ENCODE peak calls at places on chromosome 15, in seven cellular contexts. One of them, this sample, is unnamed.
A peak's percentile ranks its signal among the peaks of the same experiment; 100 is the strongest.

GRCh38 chr15:84654689-84655453 is 788 bp upstream of the WDR73 start:
- DNase-seq in AG08396: peak; percentile 73
- DNase-seq in endothelial cell of umbilical vein: peak; percentile 91
- DNase-seq in aorta: peak; percentile 89
- DNase-seq in AG08395: peak; percentile 68
- DNase-seq in cardiac fibroblast: peak; percentile 82
- DNase-seq in activated T-cell treated with anti-CD3 and anti-CD28 coated beads for 24 hours: peak; percentile 70
- DNase-seq in this sample: no peak

GRCh38 chr15:53072077-53072476 is 281.9 kb upstream of the ONECUT1 start:
- DNase-seq in AG08396: peak; percentile 8
- DNase-seq in cardiac fibroblast: peak; percentile 74
- DNase-seq in endothelial cell of umbilical vein: peak; percentile 2
- DNase-seq in aorta: no peak
- DNase-seq in activated T-cell treated with anti-CD3 and anti-CD28 coated beads for 24 hours: no peak
- DNase-seq in AG08395: no peak
- DNase-seq in this sample: no peak

GRCh38 chr15:39360417-39360816 is 220.5 kb upstream of the THBS1 start:
- DNase-seq in aorta: no peak
- DNase-seq in AG08396: no peak
- DNase-seq in cardiac fibroblast: peak; percentile 58
- DNase-seq in endothelial cell of umbilical vein: peak; percentile 78
- DNase-seq in AG08395: no peak
- DNase-seq in activated T-cell treated with anti-CD3 and anti-CD28 coated beads for 24 hours: no peak
- DNase-seq in this sample: no peak

GRCh38 chr15:63015618-63016017 is 26.9 kb upstream of the TPM1 start:
- DNase-seq in AG08395: peak; percentile 83
- DNase-seq in cardiac fibroblast: peak; percentile 84
- DNase-seq in activated T-cell treated with anti-CD3 and anti-CD28 coated beads for 24 hours: no peak
- DNase-seq in endothelial cell of umbilical vein: peak; percentile 70
- DNase-seq in AG08396: peak; percentile 73
- DNase-seq in aorta: peak; percentile 72
- DNase-seq in this sample: peak; percentile 26

GRCh38 chr15:65368646-65369045 is 9.2 kb downstream of the IGDCC3 start:
- DNase-seq in aorta: no peak
- DNase-seq in AG08396: no peak
- DNase-seq in activated T-cell treated with anti-CD3 and anti-CD28 coated beads for 24 hours: no peak
- DNase-seq in endothelial cell of umbilical vein: no peak
- DNase-seq in AG08395: no peak
- DNase-seq in cardiac fibroblast: no peak
- DNase-seq in this sample: no peak

GRCh38 chr15:59976480-59976879 is 27.6 kb upstream of the FOXB1 start:
- DNase-seq in AG08396: no peak
- DNase-seq in aorta: no peak
- DNase-seq in AG08395: no peak
- DNase-seq in cardiac fibroblast: no peak
- DNase-seq in endothelial cell of umbilical vein: no peak
- DNase-seq in activated T-cell treated with anti-CD3 and anti-CD28 coated beads for 24 hours: no peak
- DNase-seq in this sample: no peak

GRCh38 chr15:78637776-78638435 is 3.1 kb downstream of the CHRNB4 start:
- DNase-seq in cardiac fibroblast: no peak
- DNase-seq in AG08396: no peak
- DNase-seq in endothelial cell of umbilical vein: no peak
- DNase-seq in aorta: no peak
- DNase-seq in activated T-cell treated with anti-CD3 and anti-CD28 coated beads for 24 hours: no peak
- DNase-seq in AG08395: no peak
- DNase-seq in this sample: no peak

GRCh38 chr15:82679626-82680199 is 30.0 kb downstream of the AP3B2 start:
- DNase-seq in activated T-cell treated with anti-CD3 and anti-CD28 coated beads for 24 hours: no peak
- DNase-seq in endothelial cell of umbilical vein: no peak
- DNase-seq in cardiac fibroblast: no peak
- DNase-seq in AG08396: no peak
- DNase-seq in AG08395: no peak
- DNase-seq in aorta: no peak
- DNase-seq in this sample: no peak

GRCh38 chr15:66763186-66764066 is 61.4 kb downstream of the SMAD6 start:
- DNase-seq in AG08395: peak; percentile 57
- DNase-seq in cardiac fibroblast: no peak
- DNase-seq in activated T-cell treated with anti-CD3 and anti-CD28 coated beads for 24 hours: no peak
- DNase-seq in endothelial cell of umbilical vein: peak; percentile 54
- DNase-seq in AG08396: no peak
- DNase-seq in aorta: peak; percentile 96
- DNase-seq in this sample: no peak

GRCh38 chr15:64687167-64688085 is 88.0 kb downstream of the RBPMS2 start:
- DNase-seq in endothelial cell of umbilical vein: no peak
- DNase-seq in AG08395: no peak
- DNase-seq in AG08396: no peak
- DNase-seq in activated T-cell treated with anti-CD3 and anti-CD28 coated beads for 24 hours: no peak
- DNase-seq in aorta: no peak
- DNase-seq in cardiac fibroblast: no peak
- DNase-seq in this sample: no peak

GRCh38 chr15:89781891-89782618 is 5.9 kb downstream of the MESP2 start:
- DNase-seq in AG08395: peak; percentile 62
- DNase-seq in endothelial cell of umbilical vein: no peak
- DNase-seq in activated T-cell treated with anti-CD3 and anti-CD28 coated beads for 24 hours: no peak
- DNase-seq in aorta: no peak
- DNase-seq in cardiac fibroblast: peak; percentile 73
- DNase-seq in AG08396: peak; percentile 55
- DNase-seq in this sample: no peak

GRCh38 chr15:74209560-74209958 is 7.0 kb upstream of the STRA6 start:
- DNase-seq in aorta: no peak
- DNase-seq in endothelial cell of umbilical vein: no peak
- DNase-seq in activated T-cell treated with anti-CD3 and anti-CD28 coated beads for 24 hours: no peak
- DNase-seq in cardiac fibroblast: no peak
- DNase-seq in AG08396: no peak
- DNase-seq in AG08395: no peak
- DNase-seq in this sample: no peak

GRCh38 chr15:38254065-38254883 is 1.6 kb downstream of the SPRED1 start:
- DNase-seq in AG08396: peak; percentile 39
- DNase-seq in cardiac fibroblast: peak; percentile 78
- DNase-seq in endothelial cell of umbilical vein: peak; percentile 75
- DNase-seq in activated T-cell treated with anti-CD3 and anti-CD28 coated beads for 24 hours: no peak
- DNase-seq in AG08395: peak; percentile 19
- DNase-seq in aorta: peak; percentile 48
- DNase-seq in this sample: no peak

GRCh38 chr15:35557012-35557411 is 11.0 kb upstream of the DPH6 start:
- DNase-seq in cardiac fibroblast: no peak
- DNase-seq in AG08396: no peak
- DNase-seq in endothelial cell of umbilical vein: no peak
- DNase-seq in activated T-cell treated with anti-CD3 and anti-CD28 coated beads for 24 hours: no peak
- DNase-seq in aorta: no peak
- DNase-seq in AG08395: no peak
- DNase-seq in this sample: no peak

GRCh38 chr15:44596511-44597010 is 59.6 kb downstream of the EIF3J start:
- DNase-seq in aorta: no peak
- DNase-seq in cardiac fibroblast: no peak
- DNase-seq in endothelial cell of umbilical vein: no peak
- DNase-seq in AG08395: no peak
- DNase-seq in activated T-cell treated with anti-CD3 and anti-CD28 coated beads for 24 hours: no peak
- DNase-seq in AG08396: no peak
- DNase-seq in this sample: no peak

GRCh38 chr15:45399381-45400212 is 21.3 kb upstream of the GATM start:
- DNase-seq in cardiac fibroblast: peak; percentile 77
- DNase-seq in AG08395: peak; percentile 52
- DNase-seq in activated T-cell treated with anti-CD3 and anti-CD28 coated beads for 24 hours: no peak
- DNase-seq in endothelial cell of umbilical vein: peak; percentile 55
- DNase-seq in aorta: no peak
- DNase-seq in AG08396: peak; percentile 57
- DNase-seq in this sample: no peak

This sample was measured in pulmonary artery endothelial cell.